ENCODE peak calls at places on chromosomes 5 and 9, in six cellular contexts. O, W, T, J, S and Y are unnamed samples. For H3K27me3 and H3K9me3, the result is how much of the 10 kb centered on the place peaks cover.

GRCh38 chr9:113892861-113893491 is 16.9 kb downstream of the ZNF618 start:
- DNase-seq in T (no peak), W (no peak), O (no peak), J (no peak), S (no peak), Y (no peak)

GRCh38 chr9:114367823-114368609 is 19.8 kb downstream of the AKNA start:
- DNase-seq in J (no peak), T (no peak), O (no peak), S (no peak), W (no peak), Y (no peak)

GRCh38 chr5:17001418-17001817 is 65.3 kb upstream of the MYO10 start:
- DNase-seq in T (peak), W (no peak), O (no peak), J (peak), S (no peak), Y (no peak)

GRCh38 chr9:128877852-128878251 is 3.9 kb downstream of the KYAT1 start:
- DNase-seq in S (peak), W (no peak), T (no peak), J (no peak), O (no peak), Y (no peak)

GRCh38 chr5:10581867-10582511 is 18.1 kb downstream of the ANKRD33B start:
- DNase-seq in O (no peak), J (no peak), T (no peak), S (no peak), W (no peak), Y (no peak)

GRCh38 chr5:37662362-37662761 is 177.5 kb downstream of the GDNF start:
- DNase-seq in J (no peak), W (no peak), T (no peak), O (no peak), S (no peak), Y (no peak)

GRCh38 chr5:55911784-55912653 is 60.9 kb downstream of the IL31RA start:
- DNase-seq in T (no peak), J (no peak), O (no peak), W (no peak), S (no peak), Y (no peak)

GRCh38 chr9:123488683-123489321 is 132.8 kb downstream of the CRB2 start:
- DNase-seq in O (no peak), S (no peak), W (no peak), T (no peak), J (no peak), Y (no peak)

GRCh38 chr5:9869616-9870288 is 239.6 kb upstream of the TAS2R1 start:
- DNase-seq in J (peak), O (no peak), S (no peak), T (peak), W (no peak), Y (no peak)

GRCh38 chr9:74172874-74173273 is 324.3 kb upstream of the RORB start:
- DNase-seq in W (no peak), T (no peak), O (no peak), J (no peak), S (no peak), Y (no peak)

GRCh38 chr5:98872679-98873078 is 56.1 kb downstream of the CHD1 start:
- DNase-seq in S (no peak), T (peak), W (no peak), J (peak), O (no peak), Y (no peak)

GRCh38 chr9:134283111-134283515 is 43.1 kb upstream of the RXRA start:
- DNase-seq in W (peak), T (peak), S (peak), O (peak), J (peak), Y (no peak)

GRCh38 chr5:163696270-163696887 is 191.0 kb downstream of the MAT2B start:
- DNase-seq in J (peak), T (peak), S (no peak), W (no peak), O (no peak), Y (peak)

GRCh38 chr5:72541501-72542235 is 34.5 kb upstream of the ZNF366 start:
- DNase-seq in O (peak), S (no peak), W (no peak), J (no peak), T (no peak), Y (no peak)

GRCh38 chr5:77376624-77377023 is 115.5 kb downstream of the WDR41 start:
- DNase-seq in T (no peak), O (no peak), S (no peak), W (no peak), J (no peak), Y (no peak)

GRCh38 chr9:118896356-118897000 is 472.8 kb downstream of the BRINP1 start:
- DNase-seq in S (no peak), J (no peak), W (no peak), T (peak), O (no peak), Y (no peak)

GRCh38 chr5:116439891-116440290 is 134.7 kb downstream of the SEMA6A start:
- DNase-seq in J (no peak), S (no peak), O (no peak), W (no peak), T (no peak), Y (no peak)

GRCh38 chr9:131826966-131827525 is 87.2 kb upstream of the RAPGEF1 start:
- DNase-seq in O (no peak), J (peak), S (no peak), T (no peak), W (no peak), Y (no peak)
- H3K27me3 ChIP-seq in O (under half), J (under half), S (under half), T (under half), W (under half), Y (under half)

GRCh38 chr9:1170918-1171317 is 120.8 kb downstream of the DMRT2 start:
- DNase-seq in W (no peak), O (no peak), T (no peak), S (no peak), J (no peak), Y (no peak)

GRCh38 chr9:1173986-1174385 is 123.8 kb downstream of the DMRT2 start:
- DNase-seq in S (no peak), O (no peak), T (no peak), J (no peak), W (no peak), Y (no peak)

GRCh38 chr9:1171541-1171940 is 121.4 kb downstream of the DMRT2 start:
- DNase-seq in W (no peak), S (no peak), J (no peak), T (no peak), O (no peak), Y (no peak)

DNA sequence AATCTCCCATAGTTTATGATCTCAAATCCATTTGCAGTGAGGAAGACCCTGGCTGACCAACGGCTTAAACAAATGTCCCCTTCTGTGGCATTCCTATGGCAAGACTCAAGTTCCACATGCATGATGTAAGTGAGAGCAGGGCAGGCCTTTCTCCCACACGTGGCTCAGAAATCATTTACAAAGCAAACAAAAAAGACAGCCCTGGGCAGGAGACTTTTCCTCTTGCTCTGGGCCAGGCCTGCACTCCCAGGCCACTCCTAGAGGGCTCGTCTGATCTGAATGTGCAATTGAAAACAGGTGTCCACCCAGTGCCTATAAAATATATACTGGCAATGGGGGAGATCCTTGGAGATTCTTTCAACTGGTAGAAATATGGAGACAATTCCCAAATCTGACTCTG is 123.1 kb downstream of the DMRT2 start:
- DNase-seq in O (no peak), J (peak), T (no peak), S (no peak), W (no peak), Y (no peak)
- H3K9me3 ChIP-seq in O (under half), J (under half), T (under half), S (under half), W (under half), Y (under half)

DNA sequence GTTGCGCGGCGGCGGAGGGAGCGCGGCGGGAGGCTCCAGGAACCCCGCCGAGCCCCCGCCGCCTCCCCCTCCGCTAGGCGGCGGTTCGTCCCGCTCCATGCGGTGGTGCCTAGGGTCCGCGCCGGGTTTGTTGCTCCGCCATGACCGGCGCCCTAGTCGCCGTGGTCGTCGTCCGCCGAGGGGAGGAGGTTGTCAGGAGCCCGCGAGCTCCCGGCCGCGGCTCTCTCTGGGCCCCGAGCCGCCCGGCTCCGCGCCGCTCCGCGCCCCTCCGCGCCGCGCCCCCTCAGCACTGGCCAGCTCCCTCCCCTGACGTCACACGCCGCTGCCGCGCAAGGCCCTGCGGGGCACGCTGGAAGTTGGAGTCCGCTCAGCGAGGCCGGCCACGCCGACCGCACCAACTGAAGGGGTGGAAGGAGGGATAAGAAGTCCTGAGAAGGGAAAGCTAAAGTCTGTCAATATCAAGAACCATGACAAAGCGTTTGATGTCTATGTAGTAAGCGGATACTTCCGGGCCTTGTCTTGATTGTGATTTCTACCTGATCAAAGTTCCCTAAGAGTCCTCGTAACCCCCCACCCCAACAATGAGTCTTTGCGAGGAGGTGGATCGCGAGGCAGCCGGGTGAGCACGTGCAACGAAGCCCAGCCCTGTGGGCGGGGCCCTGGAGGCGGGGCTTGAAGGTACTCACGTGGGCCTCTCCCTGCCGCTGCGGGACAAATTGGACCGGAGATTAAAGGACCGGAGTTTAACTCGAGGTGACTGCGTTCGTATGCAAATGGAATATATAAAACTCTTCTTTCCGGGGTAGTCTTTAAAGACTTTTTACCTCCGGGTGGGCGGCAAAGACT is at the start of gene NR6A1:
- DNase-seq in W (peak), T (peak), J (peak), O (peak), S (peak), Y (peak)
- H3K27ac ChIP-seq in W (peak), T (peak), J (peak), O (peak), S (no peak), Y (peak)

DNA sequence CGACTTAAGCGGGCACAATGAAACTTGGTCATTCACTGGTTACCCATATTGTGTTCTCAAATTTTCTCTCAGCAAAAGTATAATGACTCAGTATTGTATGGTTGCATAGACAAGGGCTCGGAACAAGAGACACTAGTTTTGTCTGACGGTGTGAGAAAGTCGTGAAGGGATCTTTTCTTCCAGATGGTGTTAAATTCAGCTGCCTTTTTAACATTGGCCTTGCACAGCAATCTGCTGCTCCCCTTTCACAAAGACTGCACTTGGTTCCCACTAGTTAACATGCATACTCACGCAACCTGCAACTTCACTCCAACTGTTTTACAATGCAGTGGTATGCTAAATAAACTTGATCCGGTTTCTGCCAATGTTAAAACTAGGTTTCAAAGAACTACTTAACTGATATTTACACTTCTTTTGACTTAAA is 219.2 kb downstream of the MEF2C start:
- DNase-seq in T (no peak), S (no peak), W (no peak), J (no peak), O (no peak), Y (no peak)
- H3K27me3 ChIP-seq in T (under half), S (under half), W (under half), J (under half), O (under half), Y (under half)

DNA sequence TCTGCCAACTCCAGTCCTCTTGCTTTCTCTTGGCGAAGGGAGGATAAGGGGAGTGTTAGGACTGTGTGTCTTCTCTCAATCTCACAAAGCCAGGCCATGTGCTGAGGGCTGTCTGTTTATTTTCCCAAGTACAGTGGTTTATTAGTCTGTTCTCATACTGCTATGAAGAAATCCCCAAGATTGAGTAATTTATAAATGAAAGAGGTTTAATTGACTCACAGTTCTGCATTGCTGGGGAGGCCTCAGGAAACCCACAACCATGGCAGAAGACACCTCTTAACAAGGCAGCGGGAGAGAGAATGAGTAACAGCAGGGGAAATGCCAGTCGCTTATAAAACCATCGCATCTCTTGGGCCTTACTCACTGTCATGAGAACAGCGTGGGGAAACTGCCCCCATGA is 36.2 kb upstream of the CKS2 start:
- DNase-seq in W (no peak), O (no peak), T (peak), J (no peak), S (no peak), Y (no peak)
- H3K9me3 ChIP-seq in W (under half), O (under half), T (under half), J (under half), S (under half), Y (under half)

DNA sequence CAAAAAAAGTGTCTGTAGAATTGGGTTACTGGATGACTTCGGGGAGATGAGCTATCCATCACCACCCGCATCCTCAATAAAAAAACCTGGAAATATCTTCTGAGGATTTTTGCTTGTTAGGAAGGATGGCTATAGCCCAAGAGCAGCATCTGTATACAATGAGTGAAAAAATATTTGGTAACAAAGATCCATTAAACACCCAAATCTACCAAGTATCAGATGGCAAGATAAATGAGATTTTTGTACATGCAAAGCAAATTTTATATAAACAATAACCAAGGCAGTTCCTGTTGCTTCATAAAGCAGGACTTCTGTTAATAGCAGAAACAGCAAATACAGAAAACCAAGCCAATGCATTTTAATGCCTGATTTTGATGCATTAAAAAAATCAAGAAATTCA is 166.6 kb downstream of the SLC28A3 start:
- DNase-seq in O (no peak), S (no peak), T (no peak), W (no peak), J (no peak), Y (no peak)
- H3K27ac ChIP-seq in O (no peak), S (no peak), T (no peak), W (no peak), J (no peak), Y (no peak)

GRCh38 chr9:109640232-109641078 is 139.5 kb upstream of the PALM2AKAP2 start:
- DNase-seq in T (peak), O (peak), W (no peak), J (peak), S (peak), Y (no peak)
- H3K27me3 ChIP-seq in T (half or more), O (under half), W (under half), J (under half), S (under half), Y (under half)

DNA sequence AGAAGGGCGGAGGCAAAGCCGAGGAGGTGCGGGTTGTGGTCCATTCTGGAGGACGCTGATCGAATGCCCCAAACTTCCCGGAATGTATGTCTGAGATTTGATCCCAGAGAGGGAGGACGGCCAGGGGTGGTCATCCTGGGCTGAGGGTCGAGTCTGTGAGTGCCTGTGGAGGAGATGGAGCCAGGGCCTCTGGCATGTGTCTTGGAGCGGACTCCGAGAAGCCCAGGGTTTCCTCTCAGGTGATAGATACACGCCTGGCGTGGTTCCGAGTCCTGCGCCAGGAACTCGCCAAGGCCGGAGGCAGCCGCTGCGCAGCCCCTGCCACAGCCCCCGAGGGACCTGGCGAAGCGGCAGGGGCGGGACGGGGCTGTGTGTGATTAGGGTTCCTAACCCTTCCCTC is 363 bp downstream of the ZNF454 start:
- DNase-seq in J (no peak), S (no peak), T (peak), O (peak), W (no peak), Y (no peak)
- H3K9me3 ChIP-seq in J (under half), S (under half), T (half or more), O (under half), W (under half), Y (under half)

DNA sequence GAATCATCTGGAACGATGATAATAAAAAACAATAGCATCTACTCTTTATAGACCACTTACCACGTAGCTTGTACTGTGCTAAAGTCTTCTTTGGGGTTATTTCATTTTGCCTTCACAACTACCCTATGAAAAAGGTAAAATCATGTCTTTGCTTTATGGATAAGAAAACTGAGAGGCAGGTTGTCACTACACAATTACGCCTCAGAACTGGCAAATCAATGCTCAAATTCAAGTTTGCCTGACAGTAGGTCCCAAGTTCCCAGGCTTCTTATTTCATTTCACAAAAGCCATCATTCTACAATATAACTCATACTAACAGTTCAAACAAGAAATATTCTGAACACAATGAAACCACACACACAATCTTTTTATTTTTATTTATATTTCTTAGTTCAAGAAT is 258.5 kb downstream of the GABRB2 start:
- DNase-seq in W (no peak), T (no peak), J (no peak), S (no peak), O (no peak), Y (no peak)
- H3K27ac ChIP-seq in W (no peak), T (no peak), J (no peak), S (no peak), O (no peak), Y (no peak)